ENCODE peak calls at places on chromosomes 2 and 18, in six cellular contexts. One of them, this sample, is unnamed.

GRCh38 chr2:241506793-241507429 is 1.5 kb downstream of the STK25 start:
- DNase-seq in mesothelial cell of epicardium: no peak
- DNase-seq in nephron progenitor cell: no peak
- DNase-seq in hepatocyte: no peak
- DNase-seq in cardiac muscle cell: no peak
- DNase-seq in activated CD8-positive, alpha-beta T cell treated with anti-CD3 and anti-CD28 coated beads for 36 hours: no peak
- DNase-seq in this sample: no peak

GRCh38 chr2:43011142-43011491 is 215.3 kb downstream of the ZFP36L2 start:
- DNase-seq in activated CD8-positive, alpha-beta T cell treated with anti-CD3 and anti-CD28 coated beads for 36 hours: no peak
- DNase-seq in mesothelial cell of epicardium: no peak
- DNase-seq in cardiac muscle cell: no peak
- DNase-seq in nephron progenitor cell: no peak
- DNase-seq in hepatocyte: no peak
- DNase-seq in this sample: no peak

GRCh38 chr2:148552675-148553331 is 91.7 kb upstream of the EPC2 start:
- DNase-seq in activated CD8-positive, alpha-beta T cell treated with anti-CD3 and anti-CD28 coated beads for 36 hours: peak; percentile 51
- DNase-seq in mesothelial cell of epicardium: no peak
- DNase-seq in hepatocyte: no peak
- DNase-seq in nephron progenitor cell: no peak
- DNase-seq in cardiac muscle cell: no peak
- DNase-seq in this sample: no peak

GRCh38 chr18:22408059-22408458 is 9.7 kb downstream of the CTAGE1 start:
- DNase-seq in nephron progenitor cell: no peak
- DNase-seq in hepatocyte: no peak
- DNase-seq in mesothelial cell of epicardium: no peak
- DNase-seq in cardiac muscle cell: no peak
- DNase-seq in activated CD8-positive, alpha-beta T cell treated with anti-CD3 and anti-CD28 coated beads for 36 hours: peak; percentile 2
- DNase-seq in this sample: no peak

GRCh38 chr2:3670941-3671340 is 12.9 kb downstream of the ALLC start:
- DNase-seq in nephron progenitor cell: no peak
- DNase-seq in activated CD8-positive, alpha-beta T cell treated with anti-CD3 and anti-CD28 coated beads for 36 hours: no peak
- DNase-seq in mesothelial cell of epicardium: no peak
- DNase-seq in cardiac muscle cell: no peak
- DNase-seq in hepatocyte: no peak
- DNase-seq in this sample: no peak

GRCh38 chr2:79935771-79936657 is 368.5 kb downstream of the LRRTM1 start:
- DNase-seq in hepatocyte: peak; percentile 81
- DNase-seq in cardiac muscle cell: peak; percentile 73
- DNase-seq in mesothelial cell of epicardium: no peak
- DNase-seq in activated CD8-positive, alpha-beta T cell treated with anti-CD3 and anti-CD28 coated beads for 36 hours: peak; percentile 37
- DNase-seq in nephron progenitor cell: peak; percentile 47
- DNase-seq in this sample: peak; percentile 47

GRCh38 chr2:104872034-104872865 is 18.3 kb downstream of the POU3F3 start:
- DNase-seq in nephron progenitor cell: peak; percentile 45
- DNase-seq in cardiac muscle cell: no peak
- DNase-seq in activated CD8-positive, alpha-beta T cell treated with anti-CD3 and anti-CD28 coated beads for 36 hours: no peak
- DNase-seq in hepatocyte: no peak
- DNase-seq in mesothelial cell of epicardium: no peak
- DNase-seq in this sample: peak; percentile 34

GRCh38 chr18:36374262-36374661 is 76.7 kb downstream of the FHOD3 start:
- DNase-seq in cardiac muscle cell: peak; percentile 34
- DNase-seq in nephron progenitor cell: no peak
- DNase-seq in activated CD8-positive, alpha-beta T cell treated with anti-CD3 and anti-CD28 coated beads for 36 hours: no peak
- DNase-seq in hepatocyte: no peak
- DNase-seq in mesothelial cell of epicardium: no peak
- DNase-seq in this sample: no peak

GRCh38 chr2:207897541-207898353 is 127.6 kb downstream of the PLEKHM3 start:
- DNase-seq in hepatocyte: no peak
- DNase-seq in mesothelial cell of epicardium: no peak
- DNase-seq in cardiac muscle cell: no peak
- DNase-seq in nephron progenitor cell: no peak
- DNase-seq in activated CD8-positive, alpha-beta T cell treated with anti-CD3 and anti-CD28 coated beads for 36 hours: no peak
- DNase-seq in this sample: no peak

GRCh38 chr2:41830600-41830999 is 217.2 kb upstream of the PKDCC start:
- DNase-seq in nephron progenitor cell: no peak
- DNase-seq in activated CD8-positive, alpha-beta T cell treated with anti-CD3 and anti-CD28 coated beads for 36 hours: no peak
- DNase-seq in hepatocyte: no peak
- DNase-seq in cardiac muscle cell: no peak
- DNase-seq in mesothelial cell of epicardium: no peak
- DNase-seq in this sample: no peak

GRCh38 chr2:12715878-12716249 is 872 bp upstream of the TRIB2 start:
- DNase-seq in nephron progenitor cell: peak; percentile 66
- DNase-seq in hepatocyte: peak; percentile 88
- DNase-seq in cardiac muscle cell: peak; percentile 91
- DNase-seq in mesothelial cell of epicardium: peak; percentile 38
- DNase-seq in activated CD8-positive, alpha-beta T cell treated with anti-CD3 and anti-CD28 coated beads for 36 hours: peak; percentile 82
- DNase-seq in this sample: peak; percentile 62

GRCh38 chr2:69694894-69695849 is 46.8 kb upstream of the ANXA4 start:
- DNase-seq in mesothelial cell of epicardium: no peak
- DNase-seq in nephron progenitor cell: peak; percentile 25
- DNase-seq in cardiac muscle cell: peak; percentile 72
- DNase-seq in hepatocyte: no peak
- DNase-seq in activated CD8-positive, alpha-beta T cell treated with anti-CD3 and anti-CD28 coated beads for 36 hours: no peak
- DNase-seq in this sample: no peak

GRCh38 chr2:37449686-37450392 is 105.4 kb downstream of the QPCT start:
- DNase-seq in mesothelial cell of epicardium: no peak
- DNase-seq in nephron progenitor cell: peak; percentile 36
- DNase-seq in hepatocyte: no peak
- DNase-seq in cardiac muscle cell: peak; percentile 40
- DNase-seq in activated CD8-positive, alpha-beta T cell treated with anti-CD3 and anti-CD28 coated beads for 36 hours: no peak
- DNase-seq in this sample: no peak

GRCh38 chr2:209470-209869 is 54.4 kb downstream of the SH3YL1 start:
- DNase-seq in nephron progenitor cell: no peak
- DNase-seq in mesothelial cell of epicardium: no peak
- DNase-seq in activated CD8-positive, alpha-beta T cell treated with anti-CD3 and anti-CD28 coated beads for 36 hours: no peak
- DNase-seq in cardiac muscle cell: no peak
- DNase-seq in hepatocyte: no peak
- DNase-seq in this sample: no peak

GRCh38 chr2:10775036-10775780 is 37.4 kb downstream of the PDIA6 start:
- DNase-seq in mesothelial cell of epicardium: no peak
- DNase-seq in activated CD8-positive, alpha-beta T cell treated with anti-CD3 and anti-CD28 coated beads for 36 hours: no peak
- DNase-seq in hepatocyte: no peak
- DNase-seq in cardiac muscle cell: no peak
- DNase-seq in nephron progenitor cell: no peak
- DNase-seq in this sample: no peak

GRCh38 chr2:45257820-45258219 is 248.6 kb upstream of the SIX2 start:
- DNase-seq in mesothelial cell of epicardium: no peak
- DNase-seq in hepatocyte: no peak
- DNase-seq in nephron progenitor cell: no peak
- DNase-seq in activated CD8-positive, alpha-beta T cell treated with anti-CD3 and anti-CD28 coated beads for 36 hours: no peak
- DNase-seq in cardiac muscle cell: no peak
- DNase-seq in this sample: no peak

GRCh38 chr2:115294999-115295398 is 852.6 kb downstream of the DPP10 start:
- DNase-seq in activated CD8-positive, alpha-beta T cell treated with anti-CD3 and anti-CD28 coated beads for 36 hours: no peak
- DNase-seq in cardiac muscle cell: no peak
- DNase-seq in nephron progenitor cell: no peak
- DNase-seq in hepatocyte: no peak
- DNase-seq in mesothelial cell of epicardium: no peak
- DNase-seq in this sample: no peak

GRCh38 chr2:205925373-205926337 is 160.3 kb downstream of the INO80D start:
- DNase-seq in activated CD8-positive, alpha-beta T cell treated with anti-CD3 and anti-CD28 coated beads for 36 hours: peak; percentile 78
- DNase-seq in cardiac muscle cell: peak; percentile 79
- DNase-seq in nephron progenitor cell: peak; percentile 92
- DNase-seq in mesothelial cell of epicardium: peak; percentile 72
- DNase-seq in hepatocyte: peak; percentile 89
- DNase-seq in this sample: peak; percentile 90

GRCh38 chr18:45014047-45014501 is 333.4 kb downstream of the SETBP1 start:
- DNase-seq in nephron progenitor cell: no peak
- DNase-seq in cardiac muscle cell: peak; percentile 73
- DNase-seq in activated CD8-positive, alpha-beta T cell treated with anti-CD3 and anti-CD28 coated beads for 36 hours: no peak
- DNase-seq in hepatocyte: peak; percentile 26
- DNase-seq in mesothelial cell of epicardium: no peak
- DNase-seq in this sample: no peak
- TF ChIP-seq CTCF in nephron progenitor cell: no peak
- TF ChIP-seq CTCF in cardiac muscle cell: peak; percentile 43
- TF ChIP-seq CTCF in activated CD8-positive, alpha-beta T cell treated with anti-CD3 and anti-CD28 coated beads for 36 hours: no peak
- TF ChIP-seq CTCF in hepatocyte: no peak
- TF ChIP-seq CTCF in mesothelial cell of epicardium: no peak
- TF ChIP-seq CTCF in this sample: peak; percentile 17

GRCh38 chr2:120734930-120735611 is 597 bp upstream of the GLI2 start:
- DNase-seq in mesothelial cell of epicardium: no peak
- DNase-seq in hepatocyte: no peak
- DNase-seq in cardiac muscle cell: peak; percentile 42
- DNase-seq in nephron progenitor cell: peak; percentile 50
- DNase-seq in activated CD8-positive, alpha-beta T cell treated with anti-CD3 and anti-CD28 coated beads for 36 hours: no peak
- DNase-seq in this sample: no peak

GRCh38 chr2:120731175-120731574 is 4.5 kb upstream of the GLI2 start:
- DNase-seq in nephron progenitor cell: no peak
- DNase-seq in cardiac muscle cell: no peak
- DNase-seq in hepatocyte: no peak
- DNase-seq in mesothelial cell of epicardium: no peak
- DNase-seq in activated CD8-positive, alpha-beta T cell treated with anti-CD3 and anti-CD28 coated beads for 36 hours: no peak
- DNase-seq in this sample: no peak

GRCh38 chr2:120730053-120730439 is 5.6 kb upstream of the GLI2 start:
- DNase-seq in cardiac muscle cell: no peak
- DNase-seq in activated CD8-positive, alpha-beta T cell treated with anti-CD3 and anti-CD28 coated beads for 36 hours: no peak
- DNase-seq in nephron progenitor cell: no peak
- DNase-seq in hepatocyte: no peak
- DNase-seq in mesothelial cell of epicardium: no peak
- DNase-seq in this sample: no peak

GRCh38 chr2:120733238-120733942 is 2.3 kb upstream of the GLI2 start:
- DNase-seq in activated CD8-positive, alpha-beta T cell treated with anti-CD3 and anti-CD28 coated beads for 36 hours: no peak
- DNase-seq in cardiac muscle cell: no peak
- DNase-seq in mesothelial cell of epicardium: no peak
- DNase-seq in nephron progenitor cell: no peak
- DNase-seq in hepatocyte: no peak
- DNase-seq in this sample: no peak

DNA sequence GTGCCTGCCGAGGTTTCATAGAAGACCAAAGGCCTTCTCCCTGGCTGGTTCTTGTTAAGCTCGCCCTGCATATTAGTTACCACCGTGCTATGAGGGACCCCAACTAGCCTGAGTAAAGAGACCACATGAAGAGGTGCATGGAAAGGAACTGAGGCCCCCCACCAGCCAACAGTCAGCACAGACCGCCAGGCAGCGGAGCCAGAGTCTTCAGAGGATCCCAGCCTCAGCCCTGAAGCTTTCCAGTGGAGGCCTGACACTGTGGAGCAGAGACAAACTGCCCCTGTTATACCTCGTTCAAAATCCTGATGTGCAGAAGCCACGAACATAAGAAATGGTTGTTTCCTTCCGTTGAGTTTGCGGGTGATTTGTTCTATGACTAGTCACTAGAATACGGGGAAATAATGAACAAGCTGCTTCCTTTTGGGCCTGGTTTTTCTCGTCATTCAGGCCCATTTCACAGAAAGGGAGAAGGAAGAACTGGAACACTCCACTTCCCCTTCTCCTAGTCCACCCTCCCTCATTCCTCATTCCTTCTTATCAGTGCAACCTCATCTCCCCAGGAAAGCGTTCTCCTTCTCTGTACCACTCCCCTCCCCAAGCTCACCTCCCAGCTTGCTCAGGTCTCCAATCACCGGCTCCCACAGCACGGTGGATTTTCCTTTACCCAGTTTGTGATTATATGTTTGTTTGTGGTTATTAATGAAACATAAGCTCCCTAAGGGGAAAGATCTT is 3.0 kb upstream of the GLI2 start:
- DNase-seq in activated CD8-positive, alpha-beta T cell treated with anti-CD3 and anti-CD28 coated beads for 36 hours: no peak
- DNase-seq in nephron progenitor cell: no peak
- DNase-seq in mesothelial cell of epicardium: no peak
- DNase-seq in hepatocyte: no peak
- DNase-seq in cardiac muscle cell: no peak
- DNase-seq in this sample: no peak
- TF ChIP-seq CTCF in activated CD8-positive, alpha-beta T cell treated with anti-CD3 and anti-CD28 coated beads for 36 hours: no peak
- TF ChIP-seq CTCF in nephron progenitor cell: no peak
- TF ChIP-seq CTCF in mesothelial cell of epicardium: no peak
- TF ChIP-seq CTCF in hepatocyte: no peak
- TF ChIP-seq CTCF in cardiac muscle cell: no peak
- TF ChIP-seq CTCF in this sample: no peak

GRCh38 chr2:78431241-78431640 is 594.3 kb upstream of the REG3G start:
- DNase-seq in activated CD8-positive, alpha-beta T cell treated with anti-CD3 and anti-CD28 coated beads for 36 hours: no peak
- DNase-seq in cardiac muscle cell: no peak
- DNase-seq in nephron progenitor cell: no peak
- DNase-seq in mesothelial cell of epicardium: no peak
- DNase-seq in hepatocyte: no peak
- DNase-seq in this sample: no peak
- TF ChIP-seq CTCF in activated CD8-positive, alpha-beta T cell treated with anti-CD3 and anti-CD28 coated beads for 36 hours: no peak
- TF ChIP-seq CTCF in cardiac muscle cell: no peak
- TF ChIP-seq CTCF in nephron progenitor cell: no peak
- TF ChIP-seq CTCF in mesothelial cell of epicardium: no peak
- TF ChIP-seq CTCF in hepatocyte: no peak
- TF ChIP-seq CTCF in this sample: no peak

DNA sequence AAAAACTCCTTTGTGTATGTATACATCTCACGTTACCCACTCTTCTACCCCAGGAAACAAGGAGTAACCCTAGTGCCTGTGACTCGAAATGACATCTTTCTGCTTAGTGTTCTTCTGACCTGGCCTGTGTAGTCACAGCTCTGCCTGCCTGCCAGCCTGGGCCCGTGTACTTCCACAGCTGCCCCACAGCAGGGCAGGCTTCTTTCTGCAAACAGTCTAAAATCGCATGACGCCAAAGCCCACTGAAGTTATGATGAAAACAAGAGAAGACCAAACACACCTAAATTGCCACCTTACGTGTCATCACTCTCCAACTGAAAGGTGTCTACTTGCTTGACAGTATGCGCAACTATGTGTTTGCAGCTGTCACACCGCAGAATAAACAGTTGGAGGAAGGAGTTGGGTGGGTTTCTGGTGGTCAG is 1.5 kb downstream of the GAREM1 start:
- DNase-seq in activated CD8-positive, alpha-beta T cell treated with anti-CD3 and anti-CD28 coated beads for 36 hours: peak; percentile 4
- DNase-seq in nephron progenitor cell: peak; percentile 33
- DNase-seq in mesothelial cell of epicardium: no peak
- DNase-seq in hepatocyte: peak; percentile 58
- DNase-seq in cardiac muscle cell: peak; percentile 43
- DNase-seq in this sample: no peak
- TF ChIP-seq CTCF in activated CD8-positive, alpha-beta T cell treated with anti-CD3 and anti-CD28 coated beads for 36 hours: no peak
- TF ChIP-seq CTCF in nephron progenitor cell: peak; percentile 8
- TF ChIP-seq CTCF in mesothelial cell of epicardium: no peak
- TF ChIP-seq CTCF in hepatocyte: peak; percentile 40
- TF ChIP-seq CTCF in cardiac muscle cell: peak; percentile 32
- TF ChIP-seq CTCF in this sample: peak; percentile 34

GRCh38 chr2:14960686-14961324 is 328.3 kb downstream of the LRATD1 start:
- DNase-seq in cardiac muscle cell: no peak
- DNase-seq in hepatocyte: no peak
- DNase-seq in nephron progenitor cell: no peak
- DNase-seq in mesothelial cell of epicardium: no peak
- DNase-seq in activated CD8-positive, alpha-beta T cell treated with anti-CD3 and anti-CD28 coated beads for 36 hours: no peak
- DNase-seq in this sample: no peak
- TF ChIP-seq CTCF in cardiac muscle cell: no peak
- TF ChIP-seq CTCF in hepatocyte: no peak
- TF ChIP-seq CTCF in nephron progenitor cell: no peak
- TF ChIP-seq CTCF in mesothelial cell of epicardium: no peak
- TF ChIP-seq CTCF in activated CD8-positive, alpha-beta T cell treated with anti-CD3 and anti-CD28 coated beads for 36 hours: no peak
- TF ChIP-seq CTCF in this sample: no peak

GRCh38 chr18:31510319-31510718 is 12.3 kb downstream of the DSG2 start:
- DNase-seq in activated CD8-positive, alpha-beta T cell treated with anti-CD3 and anti-CD28 coated beads for 36 hours: no peak
- DNase-seq in nephron progenitor cell: no peak
- DNase-seq in cardiac muscle cell: no peak
- DNase-seq in hepatocyte: peak; percentile 54
- DNase-seq in mesothelial cell of epicardium: no peak
- DNase-seq in this sample: no peak

GRCh38 chr18:31512203-31512764 is 14.3 kb downstream of the DSG2 start:
- DNase-seq in cardiac muscle cell: peak; percentile 71
- DNase-seq in nephron progenitor cell: peak; percentile 7
- DNase-seq in mesothelial cell of epicardium: no peak
- DNase-seq in hepatocyte: peak; percentile 89
- DNase-seq in activated CD8-positive, alpha-beta T cell treated with anti-CD3 and anti-CD28 coated beads for 36 hours: no peak
- DNase-seq in this sample: no peak

GRCh38 chr18:31509571-31509970 is 11.6 kb downstream of the DSG2 start:
- DNase-seq in nephron progenitor cell: no peak
- DNase-seq in cardiac muscle cell: no peak
- DNase-seq in mesothelial cell of epicardium: no peak
- DNase-seq in hepatocyte: no peak
- DNase-seq in activated CD8-positive, alpha-beta T cell treated with anti-CD3 and anti-CD28 coated beads for 36 hours: no peak
- DNase-seq in this sample: no peak

GRCh38 chr18:31513189-31513907 is 15.4 kb downstream of the DSG2 start:
- DNase-seq in activated CD8-positive, alpha-beta T cell treated with anti-CD3 and anti-CD28 coated beads for 36 hours: no peak
- DNase-seq in mesothelial cell of epicardium: no peak
- DNase-seq in cardiac muscle cell: peak; percentile 72
- DNase-seq in nephron progenitor cell: no peak
- DNase-seq in hepatocyte: peak; percentile 74
- DNase-seq in this sample: no peak

GRCh38 chr18:31511098-31511497 is 13.1 kb downstream of the DSG2 start:
- DNase-seq in activated CD8-positive, alpha-beta T cell treated with anti-CD3 and anti-CD28 coated beads for 36 hours: no peak
- DNase-seq in nephron progenitor cell: no peak
- DNase-seq in cardiac muscle cell: no peak
- DNase-seq in hepatocyte: no peak
- DNase-seq in mesothelial cell of epicardium: no peak
- DNase-seq in this sample: no peak
- TF ChIP-seq CTCF in activated CD8-positive, alpha-beta T cell treated with anti-CD3 and anti-CD28 coated beads for 36 hours: no peak
- TF ChIP-seq CTCF in nephron progenitor cell: no peak
- TF ChIP-seq CTCF in cardiac muscle cell: peak; percentile 20
- TF ChIP-seq CTCF in hepatocyte: no peak
- TF ChIP-seq CTCF in mesothelial cell of epicardium: no peak
- TF ChIP-seq CTCF in this sample: peak; percentile 53

This sample was measured in neural crest cell.